ENCODE peak calls at places on chromosomes 13 and 19, in eight cellular contexts. U is Caco-2, Y is esophagus muscularis mucosa, Q is left ventricle myocardium inferior, S is fibroblast of the aortic adventitia, D is astrocyte of the spinal cord, A is kidney epithelial cell, O is choroid plexus epithelial cell. M is an unnamed sample.

GRCh38 chr19:30648321-30648720 is 276.1 kb downstream of the ZNF536 start:
- DNase-seq in U (no peak), A (no peak), Y (no peak), O (peak), D (no peak), S (no peak), Q (no peak), M (no peak)

GRCh38 chr13:23467048-23467931 is 33.8 kb upstream of the SACS start:
- DNase-seq in A (no peak), S (no peak), U (no peak), Y (peak), Q (no peak), O (peak), D (no peak), M (no peak)

GRCh38 chr13:35499131-35500051 is 22.9 kb upstream of the MAB21L1 start:
- DNase-seq in D (no peak), U (no peak), O (no peak), Y (no peak), S (no peak), A (no peak), Q (no peak), M (no peak)

GRCh38 chr13:75485286-75486062 is 3.5 kb upstream of the TBC1D4 start:
- DNase-seq in Q (no peak), A (no peak), Y (no peak), U (no peak), O (peak), D (peak), S (peak), M (no peak)

GRCh38 chr13:98571955-98572662 is 4.8 kb downstream of the STK24 start:
- DNase-seq in S (peak), U (no peak), D (peak), A (no peak), Q (no peak), O (peak), Y (no peak), M (no peak)

GRCh38 chr19:29504454-29504853 is 21.3 kb upstream of the VSTM2B start:
- DNase-seq in Y (no peak), S (no peak), D (no peak), U (no peak), A (no peak), O (no peak), Q (no peak), M (no peak)

GRCh38 chr13:109704771-109705628 is 81.4 kb downstream of the IRS2 start:
- DNase-seq in A (no peak), S (no peak), O (peak), Q (peak), U (peak), D (no peak), Y (no peak), M (peak)

GRCh38 chr19:34313188-34313587 is 51.8 kb upstream of the GPI start:
- DNase-seq in A (no peak), S (peak), Y (no peak), O (peak), U (no peak), Q (no peak), D (peak), M (no peak)

GRCh38 chr19:12603714-12604113 is 6.9 kb downstream of the ZNF490 start:
- DNase-seq in Q (no peak), S (no peak), D (peak), O (peak), Y (no peak), U (no peak), A (no peak), M (no peak)

GRCh38 chr19:48372904-48373303 is 8.7 kb downstream of the SYNGR4 start:
- DNase-seq in Q (no peak), A (no peak), S (no peak), D (no peak), U (no peak), Y (no peak), O (no peak), M (no peak)

GRCh38 chr19:10518444-10519361 is 1.5 kb upstream of the S1PR5 start:
- DNase-seq in Y (no peak), D (no peak), O (no peak), A (no peak), S (no peak), U (no peak), Q (no peak), M (no peak)

GRCh38 chr19:33686687-33687541 is 65.2 kb downstream of the CHST8 start:
- DNase-seq in S (no peak), O (no peak), U (no peak), Q (no peak), D (no peak), A (no peak), Y (no peak), M (no peak)

GRCh38 chr13:58946274-58946673 is 1217.5 kb downstream of the DIAPH3 start:
- DNase-seq in D (peak), S (no peak), U (no peak), Y (no peak), O (peak), Q (no peak), A (no peak), M (no peak)

GRCh38 chr13:25775986-25776385 is 275.8 kb downstream of the SHISA2 start:
- DNase-seq in D (no peak), U (no peak), A (no peak), O (no peak), Q (no peak), S (no peak), Y (no peak), M (no peak)

GRCh38 chr13:20461481-20461859 is 64.2 kb downstream of the CRYL1 start:
- DNase-seq in S (peak), A (peak), Q (no peak), D (peak), Y (peak), U (no peak), O (peak), M (no peak)

GRCh38 chr13:36297259-36297599 is 385 bp downstream of the CCDC169 start:
- DNase-seq in D (peak), S (peak), Q (no peak), Y (no peak), A (peak), O (peak), U (no peak), M (no peak)

GRCh38 chr19:18317998-18318800 is 4.7 kb downstream of the LSM4 start:
- DNase-seq in A (no peak), Y (no peak), S (no peak), Q (peak), U (no peak), D (no peak), O (no peak), M (no peak)

GRCh38 chr19:56217039-56217949 is 15.2 kb downstream of the ZSCAN5C start:
- DNase-seq in S (peak), Q (peak), U (no peak), O (peak), A (no peak), Y (no peak), D (peak), M (no peak)

GRCh38 chr19:8305798-8306197 is 2.4 kb downstream of the CD320 start:
- DNase-seq in O (no peak), S (no peak), U (no peak), A (no peak), Q (no peak), Y (no peak), D (no peak), M (peak)

GRCh38 chr19:2291185-2291751 is 9.3 kb upstream of the PEAK3 start:
- DNase-seq in U (peak), A (no peak), O (no peak), D (no peak), Y (no peak), Q (no peak), S (no peak), M (peak)

GRCh38 chr19:10946964-10947657 is 13.7 kb upstream of the SMARCA4 start:
- DNase-seq in D (peak), A (no peak), S (peak), O (peak), U (no peak), Y (no peak), Q (no peak), M (no peak)

GRCh38 chr13:27016871-27017270 is 154.7 kb downstream of the USP12 start:
- DNase-seq in D (no peak), Y (no peak), O (no peak), A (no peak), U (no peak), S (no peak), Q (no peak), M (no peak)

GRCh38 chr13:25687622-25688225 is 315.9 kb downstream of the ATP8A2 start:
- DNase-seq in S (no peak), U (no peak), Y (no peak), O (peak), A (no peak), Q (no peak), D (peak), M (no peak)

GRCh38 chr13:22357132-22357531 is 686.3 kb downstream of the FGF9 start:
- DNase-seq in Y (no peak), Q (no peak), A (peak), S (no peak), D (no peak), U (no peak), O (no peak), M (no peak)

GRCh38 chr13:84208251-84208650 is 326.0 kb upstream of the SLITRK1 start:
- DNase-seq in O (peak), U (no peak), S (no peak), A (no peak), Y (no peak), Q (no peak), D (no peak), M (no peak)

GRCh38 chr13:101424381-101425155 is 8.3 kb upstream of the NALCN start:
- DNase-seq in O (peak), A (no peak), Y (no peak), Q (no peak), U (no peak), S (no peak), D (peak), M (no peak)

GRCh38 chr19:7665076-7665475 is 3.8 kb upstream of the RETN start:
- DNase-seq in D (no peak), O (peak), U (no peak), A (no peak), S (peak), Y (no peak), Q (no peak), M (no peak)

GRCh38 chr19:46599716-46600392 is 1.3 kb upstream of the CALM3 start:
- DNase-seq in O (no peak), A (no peak), D (no peak), Q (no peak), S (no peak), U (no peak), Y (no peak), M (no peak)

GRCh38 chr19:39382991-39383828 is 7.7 kb downstream of the PAF1 start:
- DNase-seq in U (no peak), O (no peak), Q (no peak), A (no peak), Y (no peak), D (no peak), S (no peak), M (no peak)

GRCh38 chr13:82878536-82878935 is 1003.7 kb downstream of the SLITRK1 start:
- DNase-seq in U (no peak), A (no peak), O (no peak), Q (no peak), Y (no peak), D (peak), S (no peak), M (no peak)

GRCh38 chr13:53101883-53102282 is 73.3 kb downstream of the OLFM4 start:
- DNase-seq in U (no peak), O (no peak), S (no peak), Q (no peak), Y (no peak), A (no peak), D (no peak), M (no peak)

GRCh38 chr13:97116754-97117153 is 105.4 kb upstream of the MBNL2 start:
- DNase-seq in U (no peak), D (peak), Y (no peak), S (peak), Q (no peak), A (no peak), O (peak), M (no peak)

GRCh38 chr13:32150794-32151193 is 119.2 kb downstream of the FRY start:
- DNase-seq in S (peak), D (peak), Y (no peak), A (no peak), O (peak), Q (peak), U (no peak), M (no peak)

GRCh38 chr19:48064509-48064908 is 20.6 kb upstream of the CABP5 start:
- DNase-seq in S (no peak), A (no peak), D (no peak), U (no peak), O (peak), Q (no peak), Y (no peak), M (no peak)

GRCh38 chr19:27974082-27974513 is 1238.9 kb downstream of the UQCRFS1 start:
- DNase-seq in D (peak), U (peak), O (peak), A (no peak), S (peak), Q (no peak), Y (no peak), M (no peak)
- TF ChIP-seq CTCF in D (peak), U (peak), O (peak), A (peak), S (peak), Q (peak), Y (peak), M (peak)

DNA sequence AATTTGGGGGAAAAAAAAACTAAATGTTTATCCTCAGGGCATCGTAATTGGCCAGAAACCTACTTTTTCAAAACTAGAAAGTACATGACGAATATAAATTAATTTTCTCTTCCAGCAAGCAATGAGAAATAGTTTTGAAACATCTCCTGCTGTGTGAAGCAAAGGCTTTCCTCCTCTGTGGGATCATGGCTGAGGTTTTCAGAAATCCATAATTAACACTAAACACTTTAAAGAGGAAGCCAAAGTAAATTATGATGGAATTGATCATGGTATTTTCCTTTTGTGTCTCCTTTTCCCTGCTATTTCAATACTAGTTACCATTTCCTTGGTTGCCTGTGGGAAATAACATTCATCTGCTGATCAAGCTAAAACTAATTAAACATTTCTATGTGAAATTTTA is 1413.8 kb upstream of the PCDH20 start:
- DNase-seq in S (no peak), U (no peak), Y (no peak), D (no peak), A (no peak), Q (no peak), O (no peak), M (no peak)
- H3K4me3 ChIP-seq in S (no peak), U (no peak), Y (no peak), D (no peak), A (no peak), Q (no peak), O (no peak), M (no peak)

DNA sequence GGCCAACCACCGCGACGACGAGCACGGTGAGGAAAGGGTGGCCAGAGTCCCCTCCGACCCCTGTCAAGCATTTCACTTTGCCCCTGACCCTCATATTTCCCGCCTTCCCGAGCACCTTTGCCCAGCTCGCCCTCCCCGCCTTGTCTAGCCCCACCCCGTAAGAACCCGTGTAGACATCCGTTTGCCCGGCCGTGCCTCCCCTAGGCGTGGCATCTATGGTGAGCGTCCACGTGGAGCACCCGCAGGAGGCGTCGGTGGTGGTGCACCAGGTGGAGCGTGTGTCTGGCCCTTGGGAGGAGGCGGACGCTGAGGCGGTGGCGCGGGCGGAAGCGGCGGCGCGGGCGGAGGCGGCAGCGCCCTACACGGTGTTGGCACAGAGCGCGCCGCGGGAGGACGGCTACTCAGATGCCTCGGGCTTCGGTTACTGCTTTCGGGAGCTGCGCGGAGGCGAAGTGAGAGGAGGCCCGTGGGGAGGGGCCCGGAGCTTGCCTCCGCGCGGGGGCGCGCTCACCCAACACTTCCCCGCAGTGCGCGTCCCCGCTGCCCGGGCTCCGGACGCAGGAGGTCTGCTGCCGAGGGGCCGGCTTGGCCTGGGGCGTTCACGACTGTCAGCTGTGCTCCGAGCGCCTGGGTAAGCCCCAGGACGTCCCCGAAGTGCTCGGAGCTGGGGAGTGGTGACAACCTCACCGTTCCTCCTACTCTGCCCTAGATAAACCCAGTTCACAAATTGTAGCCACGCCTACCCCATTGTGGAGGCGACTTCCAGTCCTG is 4.2 kb downstream of the LTBP4 start:
- DNase-seq in O (peak), D (peak), A (no peak), Y (no peak), S (peak), Q (peak), U (peak), M (peak)
- TF ChIP-seq CTCF in O (no peak), D (peak), A (no peak), Y (no peak), S (no peak), Q (peak), U (peak), M (peak)

GRCh38 chr13:40983269-40983668 is 35.8 kb downstream of the ELF1 start:
- DNase-seq in O (peak), D (no peak), S (peak), A (no peak), Y (no peak), Q (no peak), U (no peak), M (no peak)

GRCh38 chr13:40981949-40982348 is 37.2 kb downstream of the ELF1 start:
- DNase-seq in Y (no peak), S (no peak), D (no peak), A (no peak), U (no peak), O (no peak), Q (no peak), M (no peak)

GRCh38 chr13:40980466-40980865 is 38.6 kb downstream of the ELF1 start:
- DNase-seq in O (no peak), S (no peak), Q (no peak), D (no peak), A (no peak), Y (no peak), U (no peak), M (no peak)

GRCh38 chr13:40982772-40983171 is 36.3 kb downstream of the ELF1 start:
- DNase-seq in U (no peak), Q (no peak), Y (no peak), D (peak), A (no peak), S (peak), O (peak), M (no peak)

GRCh38 chr13:40981361-40981760 is 37.8 kb downstream of the ELF1 start:
- DNase-seq in Y (no peak), D (no peak), U (no peak), A (no peak), S (peak), Q (no peak), O (peak), M (no peak)
- H3K4me3 ChIP-seq in Y (peak), D (no peak), U (no peak), A (no peak), S (peak), Q (peak), O (no peak), M (no peak)

GRCh38 chr13:42820450-42820849 is 39.1 kb downstream of the FAM216B start:
- DNase-seq in Q (no peak), S (peak), Y (no peak), D (no peak), O (no peak), U (no peak), A (no peak), M (no peak)

GRCh38 chr13:42819712-42820111 is 38.3 kb downstream of the FAM216B start:
- DNase-seq in S (no peak), O (peak), Y (no peak), D (peak), U (no peak), A (no peak), Q (no peak), M (no peak)

GRCh38 chr13:42815686-42816085 is 34.3 kb downstream of the FAM216B start:
- DNase-seq in Y (no peak), O (peak), U (no peak), Q (no peak), S (peak), D (peak), A (no peak), M (no peak)

GRCh38 chr13:42814868-42815267 is 33.5 kb downstream of the FAM216B start:
- DNase-seq in S (peak), A (no peak), D (peak), O (peak), Q (no peak), U (no peak), Y (no peak), M (no peak)

GRCh38 chr13:42816538-42816937 is 35.2 kb downstream of the FAM216B start:
- DNase-seq in D (no peak), Q (no peak), U (no peak), O (no peak), Y (no peak), S (no peak), A (no peak), M (no peak)
- TF ChIP-seq CTCF in D (peak), Q (no peak), U (no peak), O (peak), Y (no peak), S (peak), A (no peak), M (no peak)

GRCh38 chr13:50609016-50609415 is 234.5 kb downstream of the DLEU7 start:
- DNase-seq in Y (no peak), S (no peak), U (no peak), A (no peak), D (no peak), Q (no peak), O (no peak), M (no peak)

GRCh38 chr13:50612717-50613116 is 230.8 kb downstream of the DLEU7 start:
- DNase-seq in S (no peak), D (no peak), U (no peak), Q (no peak), O (no peak), A (no peak), Y (no peak), M (no peak)

GRCh38 chr13:50610238-50610637 is 233.3 kb downstream of the DLEU7 start:
- DNase-seq in A (no peak), D (no peak), S (no peak), Q (no peak), U (no peak), Y (no peak), O (no peak), M (no peak)

GRCh38 chr13:50611117-50611781 is 232.2 kb downstream of the DLEU7 start:
- DNase-seq in Y (no peak), A (no peak), U (no peak), O (no peak), Q (no peak), S (no peak), D (no peak), M (no peak)

DNA sequence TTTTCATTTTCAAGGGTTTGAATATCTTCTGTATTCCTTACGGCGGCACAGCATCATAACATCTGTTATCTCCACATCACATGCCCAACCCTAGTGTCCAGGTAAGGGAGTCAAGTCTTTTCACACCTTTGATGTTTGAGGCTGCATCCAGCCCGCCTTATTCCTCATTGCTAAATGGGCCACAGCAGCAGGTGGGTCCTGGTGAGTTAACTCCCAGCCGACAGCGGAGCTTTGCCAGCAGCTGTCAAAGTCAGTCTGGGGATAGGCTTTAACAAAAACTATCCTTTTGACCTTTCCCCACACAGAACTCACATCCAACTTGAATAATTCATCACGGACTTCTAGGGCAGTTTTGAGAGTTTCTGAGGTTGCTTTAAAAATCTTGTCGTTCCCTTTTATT is 235.1 kb downstream of the DLEU7 start:
- DNase-seq in U (no peak), Q (no peak), A (no peak), O (no peak), Y (no peak), S (no peak), D (no peak), M (no peak)
- H3K4me3 ChIP-seq in U (no peak), Q (no peak), A (no peak), O (no peak), Y (no peak), S (no peak), D (no peak), M (no peak)

GRCh38 chr19:1131718-1132552 is 28.1 kb downstream of the GPX4 start:
- DNase-seq in S (peak), A (peak), U (peak), Q (peak), O (peak), D (peak), Y (peak), M (no peak)
- TF ChIP-seq CTCF in S (no peak), A (no peak), U (no peak), Q (peak), O (peak), D (peak), Y (peak), M (peak)

M was measured in RWPE2.